ENCODE peak calls at places on chromosome 2, in nine cellular contexts. T, K, Y, D, O, S, L, I and B are unnamed samples.
A peak's percentile ranks its signal among the peaks of the same experiment; 100 is the strongest.

GRCh38 chr2:232315049-232315922 is 63.3 kb upstream of the ALPP start:
- DNase-seq in T (peak; percentile 31), K (peak; percentile 88), Y (peak; percentile 81), D (peak; percentile 64), O (peak; percentile 74), S (peak; percentile 93), L (peak; percentile 73), I (peak; percentile 45), B (peak; percentile 77)

GRCh38 chr2:190862591-190862991 is 18.0 kb upstream of the GLS start:
- DNase-seq in T (no peak), K (no peak), Y (no peak), D (no peak), O (no peak), S (no peak), L (no peak), I (no peak), B (no peak)

GRCh38 chr2:151410485-151410833 is 757 bp downstream of the RIF1 start:
- DNase-seq in T (peak; percentile 17), K (peak; percentile 48), Y (peak; percentile 26), D (peak; percentile 59), O (no peak), S (no peak), L (no peak), I (no peak), B (peak; percentile 49)

GRCh38 chr2:69309336-69310048 is 77.5 kb downstream of the GFPT1 start:
- DNase-seq in T (peak; percentile 38), K (no peak), Y (no peak), D (peak; percentile 23), O (no peak), S (no peak), L (no peak), I (peak; percentile 72), B (peak; percentile 79)

GRCh38 chr2:164542584-164543021 is 78.7 kb downstream of the GRB14 start:
- DNase-seq in T (peak; percentile 54), K (peak; percentile 0), Y (no peak), D (peak; percentile 47), O (no peak), S (no peak), L (peak; percentile 76), I (no peak), B (no peak)

GRCh38 chr2:79453918-79454317 is 58.9 kb upstream of the CTNNA2 start:
- DNase-seq in T (no peak), K (no peak), Y (no peak), D (peak; percentile 11), O (no peak), S (no peak), L (no peak), I (no peak), B (no peak)

GRCh38 chr2:213227458-213227857 is 56.8 kb upstream of the SPAG16 start:
- DNase-seq in T (no peak), K (no peak), Y (no peak), D (no peak), O (no peak), S (no peak), L (no peak), I (no peak), B (no peak)

GRCh38 chr2:134466141-134466540 is 212.3 kb downstream of the MGAT5 start:
- DNase-seq in T (peak; percentile 55), K (no peak), Y (peak; percentile 6), D (no peak), O (peak; percentile 47), S (no peak), L (no peak), I (no peak), B (no peak)

GRCh38 chr2:219692521-219692920 is 65.1 kb downstream of the SLC4A3 start:
- DNase-seq in T (no peak), K (no peak), Y (no peak), D (no peak), O (no peak), S (no peak), L (no peak), I (no peak), B (no peak)

GRCh38 chr2:219688560-219689445 is 61.4 kb downstream of the SLC4A3 start:
- DNase-seq in T (peak; percentile 96), K (peak; percentile 90), Y (no peak), D (no peak), O (no peak), S (no peak), L (no peak), I (peak; percentile 26), B (peak; percentile 85)

GRCh38 chr2:219687882-219688559 is 60.6 kb downstream of the SLC4A3 start:
- DNase-seq in T (peak; percentile 89), K (no peak), Y (no peak), D (no peak), O (no peak), S (no peak), L (no peak), I (no peak), B (no peak)

GRCh38 chr2:219689676-219690628 is 62.5 kb downstream of the SLC4A3 start:
- DNase-seq in T (peak; percentile 79), K (peak; percentile 31), Y (no peak), D (peak; percentile 72), O (no peak), S (peak; percentile 18), L (no peak), I (peak; percentile 57), B (no peak)

DNA sequence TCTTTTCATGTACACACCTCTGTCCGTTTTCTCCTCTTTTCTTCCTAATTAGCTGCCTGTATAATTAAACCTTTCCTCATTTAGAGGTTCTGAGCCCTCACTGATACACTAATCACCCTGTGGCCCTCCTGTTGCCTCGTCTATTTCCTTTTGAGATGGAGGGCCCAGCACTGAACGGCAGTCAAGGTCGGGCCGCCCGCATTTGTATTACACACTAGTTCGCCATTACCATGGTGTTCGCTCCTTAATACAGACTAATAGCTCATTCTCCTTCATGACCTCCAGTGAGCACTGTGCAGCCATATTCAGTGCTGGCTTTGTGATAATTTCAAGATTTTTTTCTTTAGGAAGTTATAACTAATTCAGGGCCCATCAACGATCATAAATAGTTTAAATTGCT is 64.1 kb downstream of the SLC4A3 start:
- DNase-seq in T (no peak), K (no peak), Y (no peak), D (no peak), O (no peak), S (no peak), L (no peak), I (no peak), B (no peak)
- H3K4me3 ChIP-seq in T (no peak overlapping the region), K (no peak overlapping the region), Y (no peak overlapping the region), D (no peak overlapping the region), O (no peak overlapping the region), S (no peak overlapping the region), L (no peak overlapping the region), I (no peak overlapping the region), B (no peak overlapping the region)

DNA sequence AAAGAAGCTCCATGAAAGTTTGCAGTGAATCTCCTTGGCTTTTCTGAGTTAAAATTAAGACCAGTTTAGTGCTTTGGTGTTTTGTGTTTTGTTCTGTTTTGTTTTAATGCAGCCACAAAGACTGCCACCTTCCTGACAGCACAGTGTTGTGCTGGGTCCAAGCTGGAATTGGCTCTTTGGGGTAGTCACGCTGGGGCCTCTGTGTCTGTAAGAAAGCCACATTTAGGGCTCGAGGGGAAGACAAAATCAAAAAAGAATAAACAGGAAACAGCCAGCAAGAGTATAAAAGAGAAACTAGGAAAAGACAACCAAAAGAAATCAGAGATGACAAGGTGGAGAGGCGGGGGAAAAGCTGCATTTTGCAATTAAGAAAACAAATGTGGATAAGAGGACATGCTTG is 396.3 kb downstream of the ARHGAP15 start:
- DNase-seq in T (no peak), K (no peak), Y (no peak), D (peak; percentile 14), O (no peak), S (no peak), L (no peak), I (no peak), B (no peak)
- H3K4me3 ChIP-seq in T (no peak overlapping the region), K (no peak overlapping the region), Y (no peak overlapping the region), D (no peak overlapping the region), O (no peak overlapping the region), S (no peak overlapping the region), L (no peak overlapping the region), I (no peak overlapping the region), B (no peak overlapping the region)

DNA sequence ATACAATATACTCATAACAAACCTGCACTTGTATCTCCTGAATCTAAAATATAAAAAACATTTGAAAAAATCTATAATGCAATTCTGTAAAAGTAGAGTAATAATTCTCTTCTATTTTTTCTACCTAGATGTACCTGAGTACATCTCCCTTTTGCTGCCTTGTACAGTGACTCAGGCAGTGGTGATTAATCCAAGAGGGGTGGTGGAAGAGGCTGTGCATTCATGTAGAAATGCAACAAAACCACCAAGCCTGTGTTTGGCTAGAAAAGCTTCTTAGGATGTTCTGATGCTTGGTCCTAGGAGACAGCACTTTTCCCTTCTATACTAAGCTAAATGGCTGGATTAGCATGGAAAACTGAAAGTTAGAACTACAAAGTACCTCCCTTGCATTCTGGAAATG is 245.8 kb downstream of the DPP10 start:
- DNase-seq in T (no peak), K (peak; percentile 17), Y (no peak), D (no peak), O (no peak), S (no peak), L (no peak), I (no peak), B (no peak)
- H3K4me3 ChIP-seq in T (no peak overlapping the region), K (no peak overlapping the region), Y (no peak overlapping the region), D (no peak overlapping the region), O (no peak overlapping the region), S (no peak overlapping the region), L (no peak overlapping the region), I (no peak overlapping the region), B (no peak overlapping the region)

DNA sequence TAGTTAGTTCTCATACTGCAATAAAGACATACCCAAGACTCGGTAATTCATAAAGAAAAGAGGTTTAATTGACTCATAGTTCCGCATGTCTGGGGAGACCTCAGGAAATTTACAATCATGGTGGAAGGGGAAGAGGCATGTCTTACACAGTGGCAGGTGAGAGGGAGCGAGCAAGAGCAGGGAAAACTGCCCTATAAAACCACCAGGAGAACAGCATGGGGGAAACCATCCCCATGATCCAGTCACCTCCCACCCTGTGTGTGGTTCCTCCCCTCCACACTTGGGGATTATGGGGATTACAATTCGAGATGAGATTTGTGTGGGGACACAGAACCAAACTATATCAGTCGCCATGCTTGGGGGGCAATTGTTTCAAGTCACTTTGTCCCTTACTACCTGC is 1.1 kb upstream of the SSB start:
- DNase-seq in T (no peak), K (no peak), Y (no peak), D (no peak), O (no peak), S (no peak), L (no peak), I (no peak), B (no peak)
- H3K4me3 ChIP-seq in T (no peak overlapping the region), K (no peak overlapping the region), Y (no peak overlapping the region), D (no peak overlapping the region), O (no peak overlapping the region), S (no peak overlapping the region), L (no peak overlapping the region), I (no peak overlapping the region), B (no peak overlapping the region)

DNA sequence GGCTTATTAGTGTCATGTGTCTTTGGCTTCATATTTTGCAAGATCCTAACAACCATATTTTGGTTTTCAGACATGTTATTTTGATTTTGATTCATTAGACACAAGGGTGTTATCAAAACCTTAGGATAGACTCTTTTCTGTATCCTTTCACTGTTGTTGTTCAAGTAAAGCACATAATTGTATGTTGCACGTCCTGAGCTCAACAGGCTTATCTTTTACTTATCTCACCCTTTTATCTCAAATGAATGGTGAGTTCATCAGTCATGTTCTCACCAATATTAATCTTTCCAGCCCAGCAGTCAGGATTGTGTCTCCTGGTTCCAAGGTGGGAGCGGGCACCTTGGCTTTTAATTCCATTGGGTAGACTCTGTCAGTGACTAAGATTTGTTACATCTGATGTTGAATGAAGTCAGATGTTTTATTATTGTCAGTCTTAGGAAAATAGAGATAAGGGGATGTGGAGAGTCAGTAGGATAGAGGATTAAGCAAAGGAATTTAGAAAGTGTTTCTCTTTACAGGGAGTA is 11.9 kb downstream of the GPN1 start:
- DNase-seq in T (no peak), K (no peak), Y (no peak), D (no peak), O (no peak), S (no peak), L (no peak), I (no peak), B (no peak)
- H3K4me3 ChIP-seq in T (no peak overlapping the region), K (no peak overlapping the region), Y (no peak overlapping the region), D (no peak overlapping the region), O (no peak overlapping the region), S (no peak overlapping the region), L (no peak overlapping the region), I (no peak overlapping the region), B (no peak overlapping the region)